ENCODE peak calls at places on chromosomes 3 and 15, in eight cellular contexts. Q is tibial artery, U is kidney, O is astrocyte, Y is MM.1S, H is A549, J is lower leg skin, Z is GM23338. L is an unnamed sample.
A peak's percentile ranks its signal among the peaks of the same experiment; 100 is the strongest.

GRCh38 chr15:33242669-33243191 is 48.2 kb upstream of the FMN1 start:
- DNase-seq in Q (no peak), U (no peak), O (peak; percentile 27), Y (peak; percentile 18), H (no peak), J (no peak), Z (peak; percentile 75), L (peak; percentile 12)

GRCh38 chr3:157624801-157625200 is 121.6 kb upstream of the VEPH1 start:
- DNase-seq in Q (no peak), U (no peak), O (no peak), Y (no peak), H (no peak), J (no peak), Z (no peak), L (no peak)

GRCh38 chr3:141129049-141130038 is 78.2 kb downstream of the SPSB4 start:
- DNase-seq in Q (peak; percentile 34), U (no peak), O (no peak), Y (no peak), H (no peak), J (peak; percentile 70), Z (no peak), L (no peak)

GRCh38 chr15:67468431-67468830 is 52.5 kb upstream of the C15orf61 start:
- DNase-seq in Q (no peak), U (no peak), O (no peak), Y (no peak), H (no peak), J (no peak), Z (no peak), L (no peak)

GRCh38 chr3:17175187-17175839 is 290.6 kb downstream of the PLCL2 start:
- DNase-seq in Q (no peak), U (no peak), O (peak; percentile 87), Y (no peak), H (no peak), J (no peak), Z (no peak), L (peak; percentile 88)

GRCh38 chr15:50265620-50266019 is at the start of gene HDC:
- DNase-seq in Q (no peak), U (no peak), O (no peak), Y (no peak), H (no peak), J (no peak), Z (peak; percentile 39), L (no peak)

GRCh38 chr15:91498046-91498445 is 355.5 kb upstream of the SLCO3A1 start:
- DNase-seq in Q (no peak), U (no peak), O (no peak), Y (no peak), H (no peak), J (no peak), Z (no peak), L (no peak)

GRCh38 chr3:148600902-148601765 is 96.6 kb upstream of the AGTR1 start:
- DNase-seq in Q (no peak), U (no peak), O (no peak), Y (no peak), H (peak; percentile 41), J (no peak), Z (no peak), L (no peak)

GRCh38 chr3:150094150-150094932 is 123.6 kb upstream of the PFN2 start:
- DNase-seq in Q (no peak), U (no peak), O (no peak), Y (peak; percentile 76), H (no peak), J (no peak), Z (peak; percentile 23), L (peak; percentile 77)

GRCh38 chr3:45551214-45552010 is 43.1 kb upstream of the LIMD1 start:
- DNase-seq in Q (peak; percentile 80), U (peak; percentile 91), O (peak; percentile 97), Y (no peak), H (no peak), J (peak; percentile 92), Z (no peak), L (peak; percentile 93)

GRCh38 chr15:78618064-78618463 is 2.7 kb downstream of the CHRNA3 start:
- DNase-seq in Q (no peak), U (no peak), O (no peak), Y (no peak), H (no peak), J (peak; percentile 70), Z (no peak), L (no peak)

GRCh38 chr15:45704329-45705249 is 69.8 kb downstream of the SQOR start:
- DNase-seq in Q (no peak), U (peak; percentile 71), O (no peak), Y (no peak), H (no peak), J (no peak), Z (peak; percentile 81), L (no peak)

DNA sequence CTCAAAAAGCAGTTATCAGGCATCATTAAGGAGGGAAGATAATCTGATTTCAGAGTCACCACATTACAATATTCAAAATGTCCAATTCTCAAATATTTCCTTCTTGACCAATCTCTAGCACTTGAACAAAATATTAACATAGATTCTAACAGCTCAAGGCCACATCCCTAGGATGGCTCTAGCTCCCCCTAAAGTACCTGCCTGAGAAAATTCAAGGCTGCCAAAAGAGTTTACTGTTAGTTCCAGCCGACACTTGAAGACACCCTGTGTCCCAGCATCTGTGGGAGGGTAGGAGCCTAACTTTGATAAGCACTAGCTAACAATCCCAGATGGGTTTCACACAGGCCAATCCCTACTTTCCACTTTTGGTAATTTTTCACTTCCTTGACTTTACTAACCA is 10.4 kb downstream of the NSMCE3 start:
- DNase-seq in Q (no peak), U (no peak), O (no peak), Y (no peak), H (no peak), J (no peak), Z (peak; percentile 56), L (no peak)
- TF ChIP-seq CTCF in Q (no peak), U (no peak), O (no peak), Y (no peak), H (no peak), J (no peak), Z (peak; percentile 31), L (no peak)

GRCh38 chr3:126132751-126133511 is 47.5 kb downstream of the ALDH1L1 start:
- DNase-seq in Q (peak; percentile 51), U (peak; percentile 31), O (no peak), Y (peak; percentile 35), H (peak; percentile 13), J (peak; percentile 79), Z (peak; percentile 82), L (no peak)
- H3K4me3 ChIP-seq in Q (no peak overlapping the region), U (no peak overlapping the region), O (no peak overlapping the region), Y (no peak overlapping the region), H (no peak overlapping the region), J (no peak overlapping the region), Z (no peak overlapping the region), L (no peak overlapping the region)

GRCh38 chr3:73393005-73393404 is 231.7 kb downstream of the PDZRN3 start:
- DNase-seq in Q (no peak), U (no peak), O (no peak), Y (no peak), H (no peak), J (no peak), Z (no peak), L (no peak)
- TF ChIP-seq CTCF in Q (no peak), U (no peak), O (no peak), Y (no peak), H (no peak), J (no peak), Z (no peak), L (no peak)

GRCh38 chr15:41429003-41429890 is 12.4 kb downstream of the RTF1 start:
- DNase-seq in Q (no peak), U (no peak), O (no peak), Y (peak; percentile 86), H (no peak), J (peak; percentile 50), Z (no peak), L (no peak)
- H3K4me3 ChIP-seq in Q (no peak overlapping the region), U (no peak overlapping the region), O (no peak overlapping the region), Y (peak overlapping the region; percentile 40), H (no peak overlapping the region), J (no peak overlapping the region), Z (no peak overlapping the region), L (no peak overlapping the region)

GRCh38 chr3:98812851-98813374 is 49.8 kb downstream of the ST3GAL6 start:
- DNase-seq in Q (no peak), U (no peak), O (no peak), Y (peak; percentile 47), H (peak; percentile 45), J (no peak), Z (peak; percentile 40), L (peak; percentile 46)
- TF ChIP-seq CTCF in Q (peak; percentile 74), U (peak; percentile 61), O (peak; percentile 42), Y (peak; percentile 57), H (peak; percentile 76), J (no peak), Z (peak; percentile 75), L (peak; percentile 68)

GRCh38 chr15:89091667-89092220 is 3.5 kb downstream of the ABHD2 start:
- DNase-seq in Q (no peak), U (no peak), O (no peak), Y (no peak), H (no peak), J (peak; percentile 46), Z (no peak), L (no peak)
- H3K4me3 ChIP-seq in Q (peak overlapping the region; percentile 75), U (peak overlapping the region; percentile 42), O (peak overlapping the region; percentile 34), Y (peak overlapping the region; percentile 44), H (peak overlapping the region; percentile 28), J (no peak overlapping the region), Z (no peak overlapping the region), L (no peak overlapping the region)

DNA sequence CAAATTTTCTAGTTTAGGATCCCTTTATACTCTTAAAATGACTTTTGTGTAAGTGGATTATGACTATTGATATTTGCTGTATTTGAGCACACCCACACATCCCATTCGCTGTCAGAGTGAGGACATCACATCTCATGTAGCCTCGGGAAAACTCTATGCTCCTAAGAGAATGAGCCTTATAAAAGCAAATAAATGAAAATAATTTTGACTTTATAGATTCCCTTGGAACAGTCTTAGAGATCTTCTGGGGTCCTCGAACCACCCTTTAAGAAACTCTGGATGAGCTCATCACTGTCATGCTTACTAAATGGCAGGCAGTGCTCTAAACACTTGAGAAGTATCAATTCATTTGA is 16.1 kb upstream of the EXOG start:
- DNase-seq in Q (no peak), U (no peak), O (no peak), Y (no peak), H (no peak), J (no peak), Z (no peak), L (no peak)
- TF ChIP-seq CTCF in Q (no peak), U (no peak), O (no peak), Y (no peak), H (no peak), J (no peak), Z (peak; percentile 3), L (no peak)

L was measured in AG10803.